ENCODE peak calls at places on chromosome 3, in six cellular contexts. G is tibial artery, B is fibroblast of lung, O is IMR-90, W is neuronal stem cell, H is A549. F is an unnamed sample. For H3K4me1, the result is how much of the 10 kb centered on the place peaks cover.

GRCh38 chr3:10994311-10994710 is 1.8 kb downstream of the SLC6A1 start:
- DNase-seq in G (no peak), B (no peak), O (no peak), W (no peak), H (no peak), F (no peak)

GRCh38 chr3:112089956-112090898 is 4.0 kb downstream of the C3orf52 start:
- DNase-seq in G (no peak), B (no peak), O (no peak), W (no peak), H (no peak), F (no peak)

GRCh38 chr3:49812916-49813496 is 747 bp downstream of the UBA7 start:
- DNase-seq in G (no peak), B (no peak), O (no peak), W (no peak), H (no peak), F (no peak)

GRCh38 chr3:86814321-86814720 is 176.6 kb downstream of the VGLL3 start:
- DNase-seq in G (no peak), B (no peak), O (no peak), W (no peak), H (no peak), F (no peak)

GRCh38 chr3:61926913-61927312 is 365.5 kb downstream of the PTPRG start:
- DNase-seq in G (no peak), B (peak), O (peak), W (no peak), H (no peak), F (no peak)

GRCh38 chr3:141738636-141739363 is 702 bp downstream of the RNF7 start:
- DNase-seq in G (no peak), B (peak), O (peak), W (no peak), H (peak), F (peak)

GRCh38 chr3:187713504-187713903 is 11.1 kb upstream of the RTP2 start:
- DNase-seq in G (no peak), B (peak), O (peak), W (no peak), H (peak), F (peak)

GRCh38 chr3:57227930-57228733 is 603 bp downstream of the APPL1 start:
- DNase-seq in G (peak), B (peak), O (peak), W (peak), H (peak), F (peak)

GRCh38 chr3:29186131-29186599 is 94.7 kb upstream of the RBMS3 start:
- DNase-seq in G (no peak), B (peak), O (peak), W (no peak), H (peak), F (no peak)

GRCh38 chr3:184227481-184227935 is 1.9 kb upstream of the VWA5B2 start:
- DNase-seq in G (no peak), B (peak), O (no peak), W (no peak), H (peak), F (no peak)

GRCh38 chr3:96361241-96361640 is 453.2 kb upstream of the EPHA6 start:
- DNase-seq in G (no peak), B (no peak), O (no peak), W (no peak), H (no peak), F (no peak)

GRCh38 chr3:176521531-176522175 is 675.6 kb downstream of the TBL1XR1 start:
- DNase-seq in G (no peak), B (peak), O (peak), W (no peak), H (no peak), F (no peak)

GRCh38 chr3:128794067-128794768 is 68.2 kb downstream of the RAB7A start:
- DNase-seq in G (no peak), B (peak), O (peak), W (no peak), H (peak), F (peak)
- H3K27ac ChIP-seq in G (no peak), B (no peak), O (no peak), W (no peak), H (no peak), F (no peak)

GRCh38 chr3:123086110-123086642 is 19.4 kb downstream of the PDIA5 start:
- DNase-seq in G (no peak), B (no peak), O (peak), W (no peak), H (no peak), F (no peak)
- H3K4me1 ChIP-seq in G (half or more), B (under half), O (under half), W (half or more), H (under half), F (under half)

DNA sequence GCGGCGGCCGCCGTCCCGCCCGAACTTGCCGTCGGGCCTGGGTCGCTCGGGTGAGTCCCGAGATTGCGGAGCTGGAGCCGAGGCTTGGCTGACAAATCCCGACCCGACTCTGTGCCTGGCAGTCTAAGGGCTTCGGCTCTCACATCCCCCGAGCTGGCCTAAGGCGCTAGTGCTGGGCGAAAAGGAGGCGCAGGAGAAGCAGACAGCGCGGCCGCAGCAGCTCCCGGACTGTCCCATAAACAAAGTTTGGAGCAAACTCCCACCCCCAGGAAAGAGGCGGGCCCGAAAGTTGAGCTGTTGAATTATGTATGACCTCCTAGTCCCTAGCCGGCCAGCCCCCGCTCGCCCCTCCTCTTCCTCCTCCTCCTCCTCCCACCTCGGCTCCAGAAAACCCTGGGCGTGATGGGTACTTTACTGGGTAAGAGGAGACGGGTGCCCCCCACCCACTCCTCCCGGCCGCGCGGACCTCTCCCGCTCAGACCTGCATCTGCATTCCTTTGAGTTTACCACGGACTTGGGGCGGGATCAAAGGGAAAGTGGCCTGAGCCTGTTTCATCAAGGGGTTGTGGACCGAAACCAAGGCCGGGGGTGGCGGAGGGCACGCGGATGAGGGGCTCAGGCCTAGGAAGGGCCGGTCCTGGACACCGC is at the start of gene WWTR1:
- DNase-seq in G (peak), B (peak), O (peak), W (peak), H (peak), F (peak)
- H3K27ac ChIP-seq in G (peak), B (peak), O (peak), W (peak), H (peak), F (peak)

GRCh38 chr3:128427175-128427857 is 39.4 kb downstream of the DNAJB8 start:
- DNase-seq in G (no peak), B (no peak), O (no peak), W (no peak), H (no peak), F (no peak)
- H3K4me1 ChIP-seq in G (under half), B (under half), O (under half), W (under half), H (under half), F (under half)

GRCh38 chr3:7638103-7638502 is 777.2 kb downstream of the GRM7 start:
- DNase-seq in G (no peak), B (no peak), O (no peak), W (no peak), H (no peak), F (no peak)

GRCh38 chr3:7637694-7638093 is 776.8 kb downstream of the GRM7 start:
- DNase-seq in G (no peak), B (no peak), O (no peak), W (no peak), H (no peak), F (no peak)

DNA sequence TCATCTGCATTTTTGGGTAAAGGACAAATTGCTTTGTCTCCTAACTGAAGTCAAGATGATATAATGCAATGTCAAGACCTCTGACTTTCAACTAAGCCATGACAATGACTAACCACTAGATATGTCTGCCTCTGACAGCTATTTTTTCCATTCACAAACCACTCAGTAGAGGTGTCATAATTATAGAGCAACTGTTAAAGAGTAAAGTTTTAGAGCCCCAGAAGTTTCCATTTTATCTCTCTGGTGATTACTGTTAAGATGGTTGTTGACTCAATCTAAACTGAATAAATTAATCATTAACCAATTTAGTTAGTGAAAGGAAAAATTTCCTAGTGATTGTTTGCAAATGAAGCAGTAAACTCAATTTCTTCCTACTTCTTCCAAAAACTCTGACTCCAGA is 779.9 kb downstream of the GRM7 start:
- DNase-seq in G (no peak), B (no peak), O (no peak), W (no peak), H (no peak), F (no peak)
- H3K27ac ChIP-seq in G (no peak), B (no peak), O (no peak), W (no peak), H (no peak), F (no peak)

DNA sequence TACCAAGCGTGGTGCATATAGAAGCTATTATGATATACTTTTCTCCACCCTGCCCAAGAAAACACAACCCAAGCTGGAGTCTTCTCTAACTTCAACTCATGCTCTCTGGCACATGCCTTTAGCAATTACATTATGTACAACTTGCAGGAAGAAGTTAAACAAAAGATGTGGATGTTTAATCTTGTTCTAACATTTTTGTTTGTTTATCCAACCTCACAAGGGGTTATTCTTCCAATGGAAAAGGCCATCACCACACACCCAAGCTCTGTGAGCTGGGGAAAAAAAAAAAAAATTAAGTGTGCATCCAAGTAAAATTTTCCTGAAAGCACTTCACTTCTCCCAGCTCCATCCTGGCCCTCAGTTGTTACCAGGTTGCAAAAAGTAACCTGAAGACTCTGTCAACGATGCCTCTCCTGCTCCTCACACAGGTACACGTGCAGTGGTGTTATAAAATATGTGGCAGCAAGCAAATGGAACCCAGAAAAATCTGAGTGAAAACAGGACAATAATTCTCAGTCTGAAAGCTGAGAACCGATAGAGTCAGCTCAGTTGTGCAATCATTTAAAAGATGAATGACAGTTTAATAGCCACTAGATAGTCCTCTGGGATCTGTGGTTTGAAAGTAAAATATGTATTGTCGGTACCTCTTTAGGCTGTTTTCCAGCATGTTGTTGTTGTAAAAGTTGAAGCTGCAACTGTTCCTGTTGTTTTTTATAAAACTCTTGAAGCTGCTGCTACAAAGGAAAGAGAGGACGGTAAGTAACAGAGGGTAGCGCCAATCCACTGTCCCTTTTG is 531.4 kb downstream of the FOXP1 start:
- DNase-seq in G (no peak), B (peak), O (peak), W (no peak), H (no peak), F (peak)
- H3K4me1 ChIP-seq in G (half or more), B (under half), O (under half), W (half or more), H (half or more), F (half or more)

DNA sequence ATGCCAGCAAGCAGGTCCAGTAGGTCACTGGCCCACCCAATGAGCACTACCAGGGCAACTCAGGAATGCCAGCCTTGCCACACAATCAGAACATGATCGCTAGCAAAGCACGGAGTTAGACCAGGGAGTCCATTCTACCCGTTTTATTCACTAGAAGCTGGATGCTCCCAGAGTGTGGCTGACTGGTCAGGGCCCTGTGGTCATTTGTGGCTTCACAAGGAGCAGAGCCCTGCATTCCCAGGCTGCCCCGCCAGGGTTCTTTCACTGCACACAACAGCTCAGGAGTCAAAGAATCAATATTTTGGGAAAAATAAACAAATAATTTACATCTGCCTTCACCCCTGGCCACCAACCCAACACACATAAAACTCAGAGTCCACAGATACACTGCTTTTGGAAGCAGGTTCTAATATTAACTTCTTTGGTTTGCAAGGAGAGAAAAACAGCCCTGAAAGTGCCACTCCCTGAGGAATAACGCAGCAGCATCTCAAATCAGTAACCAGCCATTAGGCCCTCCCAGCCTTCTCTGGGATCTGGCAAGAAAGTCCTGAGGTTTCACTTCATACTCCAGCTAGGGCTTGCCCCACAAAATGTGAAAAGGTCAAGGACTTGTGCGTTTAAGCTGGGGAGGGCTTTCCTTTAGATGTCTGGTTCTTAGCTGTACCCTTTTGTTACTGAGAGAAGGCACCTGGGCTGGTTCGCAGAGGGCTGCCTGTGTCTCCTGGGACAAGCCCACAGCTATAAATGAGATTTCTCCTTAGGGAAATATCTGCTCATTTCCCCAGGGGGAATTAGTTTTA is 16.0 kb downstream of the SIAH2 start:
- DNase-seq in G (no peak), B (no peak), O (no peak), W (no peak), H (no peak), F (no peak)
- H3K27ac ChIP-seq in G (peak), B (no peak), O (no peak), W (no peak), H (no peak), F (no peak)